ENCODE peak calls at places on chromosomes 4 and X, in nine cellular contexts. One of them, this sample, is unnamed.

GRCh38 chr4:73895201-73896177 is 26.3 kb downstream of the CXCL1 start:
- DNase-seq in right lobe of liver: no peak
- DNase-seq in stomach: no peak
- DNase-seq in spleen: no peak
- DNase-seq in tibial nerve: no peak
- DNase-seq in A549: no peak
- DNase-seq in IMR-90: peak; percentile 42
- DNase-seq in adrenal gland: no peak
- DNase-seq in transverse colon: peak; percentile 18
- DNase-seq in this sample: no peak

GRCh38 chr4:6196324-6196723 is 4.0 kb downstream of the JAKMIP1 start:
- DNase-seq in right lobe of liver: no peak
- DNase-seq in stomach: no peak
- DNase-seq in spleen: peak; percentile 40
- DNase-seq in tibial nerve: no peak
- DNase-seq in A549: no peak
- DNase-seq in IMR-90: no peak
- DNase-seq in adrenal gland: no peak
- DNase-seq in transverse colon: no peak
- DNase-seq in this sample: no peak

GRCh38 chr4:128649575-128650205 is 159.8 kb upstream of the JADE1 start:
- DNase-seq in right lobe of liver: no peak
- DNase-seq in stomach: no peak
- DNase-seq in spleen: no peak
- DNase-seq in tibial nerve: no peak
- DNase-seq in A549: peak; percentile 12
- DNase-seq in IMR-90: peak; percentile 77
- DNase-seq in adrenal gland: no peak
- DNase-seq in transverse colon: peak; percentile 33
- DNase-seq in this sample: no peak

GRCh38 chr4:77263247-77263646 is 106.2 kb downstream of the CCNG2 start:
- DNase-seq in right lobe of liver: no peak
- DNase-seq in stomach: no peak
- DNase-seq in spleen: no peak
- DNase-seq in tibial nerve: no peak
- DNase-seq in A549: no peak
- DNase-seq in IMR-90: peak; percentile 4
- DNase-seq in adrenal gland: no peak
- DNase-seq in transverse colon: no peak
- DNase-seq in this sample: no peak

GRCh38 chrX:15549189-15550012 is 48.8 kb downstream of the BMX start:
- DNase-seq in right lobe of liver: no peak
- DNase-seq in stomach: no peak
- DNase-seq in spleen: no peak
- DNase-seq in tibial nerve: no peak
- DNase-seq in A549: no peak
- DNase-seq in IMR-90: no peak
- DNase-seq in adrenal gland: no peak
- DNase-seq in transverse colon: no peak
- DNase-seq in this sample: no peak

GRCh38 chr4:168731006-168731636 is 234.3 kb downstream of the PALLD start:
- DNase-seq in right lobe of liver: no peak
- DNase-seq in stomach: no peak
- DNase-seq in spleen: no peak
- DNase-seq in tibial nerve: no peak
- DNase-seq in A549: no peak
- DNase-seq in IMR-90: peak; percentile 83
- DNase-seq in adrenal gland: no peak
- DNase-seq in transverse colon: no peak
- DNase-seq in this sample: no peak

GRCh38 chrX:86171366-86171765 is 23.1 kb downstream of the DACH2 start:
- DNase-seq in right lobe of liver: no peak
- DNase-seq in stomach: no peak
- DNase-seq in spleen: no peak
- DNase-seq in tibial nerve: no peak
- DNase-seq in A549: peak; percentile 47
- DNase-seq in IMR-90: peak; percentile 64
- DNase-seq in adrenal gland: peak; percentile 25
- DNase-seq in transverse colon: no peak
- DNase-seq in this sample: no peak

GRCh38 chr4:189121336-189121735 is 819.3 kb upstream of the FRG1 start:
- DNase-seq in right lobe of liver: no peak
- DNase-seq in stomach: no peak
- DNase-seq in spleen: no peak
- DNase-seq in tibial nerve: no peak
- DNase-seq in A549: no peak
- DNase-seq in IMR-90: no peak
- DNase-seq in adrenal gland: no peak
- DNase-seq in transverse colon: no peak
- DNase-seq in this sample: no peak

GRCh38 chr4:156576946-156577345 is 394.7 kb downstream of the PDGFC start:
- DNase-seq in right lobe of liver: no peak
- DNase-seq in stomach: no peak
- DNase-seq in spleen: no peak
- DNase-seq in tibial nerve: no peak
- DNase-seq in A549: no peak
- DNase-seq in IMR-90: no peak
- DNase-seq in adrenal gland: no peak
- DNase-seq in transverse colon: no peak
- DNase-seq in this sample: no peak

GRCh38 chr4:73433140-73433539 is 2.9 kb upstream of the AFP start:
- DNase-seq in right lobe of liver: no peak
- DNase-seq in stomach: no peak
- DNase-seq in spleen: no peak
- DNase-seq in tibial nerve: no peak
- DNase-seq in A549: no peak
- DNase-seq in IMR-90: no peak
- DNase-seq in adrenal gland: no peak
- DNase-seq in transverse colon: no peak
- DNase-seq in this sample: no peak

GRCh38 chr4:153750197-153750817 is 9.5 kb downstream of the RNF175 start:
- DNase-seq in right lobe of liver: no peak
- DNase-seq in stomach: peak; percentile 42
- DNase-seq in spleen: no peak
- DNase-seq in tibial nerve: peak; percentile 58
- DNase-seq in A549: peak; percentile 51
- DNase-seq in IMR-90: peak; percentile 58
- DNase-seq in adrenal gland: peak; percentile 71
- DNase-seq in transverse colon: peak; percentile 43
- DNase-seq in this sample: peak; percentile 51

DNA sequence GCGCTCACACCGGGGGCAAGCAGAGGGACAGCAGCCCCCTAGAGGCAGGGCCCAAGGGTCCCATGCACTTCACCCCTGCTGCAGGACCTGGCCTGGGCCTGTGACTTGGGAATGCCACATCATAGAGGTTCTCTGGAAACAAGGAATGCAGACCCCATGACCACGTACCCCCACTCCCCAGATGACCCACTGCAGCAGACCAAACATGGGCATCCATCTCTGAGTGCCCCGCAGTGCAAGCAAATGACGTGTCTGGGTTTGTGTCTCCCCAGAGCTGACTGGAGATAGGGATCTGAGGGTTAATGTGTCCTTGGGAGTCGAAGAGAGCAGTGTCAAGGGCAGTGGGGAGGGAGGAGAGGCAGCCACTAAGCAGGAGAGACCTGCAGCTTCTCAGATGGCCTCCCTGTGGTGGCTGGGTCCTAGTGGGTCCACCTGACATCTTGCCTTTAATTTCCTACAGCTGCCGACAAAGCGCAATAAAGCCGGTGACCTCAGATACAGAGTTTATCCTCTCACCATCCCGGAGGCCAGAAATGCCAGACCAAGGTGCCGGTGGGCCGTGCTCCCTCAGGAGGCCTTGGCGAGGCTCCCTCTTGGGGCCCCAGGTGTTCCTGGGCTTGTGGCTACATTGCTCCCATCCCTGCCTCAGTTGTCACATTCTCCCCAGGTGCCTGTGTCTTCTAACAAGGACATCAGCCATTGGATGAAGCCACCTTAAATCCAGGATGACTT is 102.8 kb downstream of the ADRA2C start:
- DNase-seq in right lobe of liver: no peak
- DNase-seq in stomach: no peak
- DNase-seq in spleen: peak; percentile 41
- DNase-seq in tibial nerve: no peak
- DNase-seq in A549: no peak
- DNase-seq in IMR-90: no peak
- DNase-seq in adrenal gland: no peak
- DNase-seq in transverse colon: no peak
- DNase-seq in this sample: no peak
- TF ChIP-seq CTCF in right lobe of liver: no peak
- TF ChIP-seq CTCF in stomach: no peak
- TF ChIP-seq CTCF in spleen: no peak
- TF ChIP-seq CTCF in tibial nerve: no peak
- TF ChIP-seq CTCF in A549: no peak
- TF ChIP-seq CTCF in IMR-90: no peak
- TF ChIP-seq CTCF in adrenal gland: no peak
- TF ChIP-seq CTCF in transverse colon: no peak
- TF ChIP-seq CTCF in this sample: no peak

DNA sequence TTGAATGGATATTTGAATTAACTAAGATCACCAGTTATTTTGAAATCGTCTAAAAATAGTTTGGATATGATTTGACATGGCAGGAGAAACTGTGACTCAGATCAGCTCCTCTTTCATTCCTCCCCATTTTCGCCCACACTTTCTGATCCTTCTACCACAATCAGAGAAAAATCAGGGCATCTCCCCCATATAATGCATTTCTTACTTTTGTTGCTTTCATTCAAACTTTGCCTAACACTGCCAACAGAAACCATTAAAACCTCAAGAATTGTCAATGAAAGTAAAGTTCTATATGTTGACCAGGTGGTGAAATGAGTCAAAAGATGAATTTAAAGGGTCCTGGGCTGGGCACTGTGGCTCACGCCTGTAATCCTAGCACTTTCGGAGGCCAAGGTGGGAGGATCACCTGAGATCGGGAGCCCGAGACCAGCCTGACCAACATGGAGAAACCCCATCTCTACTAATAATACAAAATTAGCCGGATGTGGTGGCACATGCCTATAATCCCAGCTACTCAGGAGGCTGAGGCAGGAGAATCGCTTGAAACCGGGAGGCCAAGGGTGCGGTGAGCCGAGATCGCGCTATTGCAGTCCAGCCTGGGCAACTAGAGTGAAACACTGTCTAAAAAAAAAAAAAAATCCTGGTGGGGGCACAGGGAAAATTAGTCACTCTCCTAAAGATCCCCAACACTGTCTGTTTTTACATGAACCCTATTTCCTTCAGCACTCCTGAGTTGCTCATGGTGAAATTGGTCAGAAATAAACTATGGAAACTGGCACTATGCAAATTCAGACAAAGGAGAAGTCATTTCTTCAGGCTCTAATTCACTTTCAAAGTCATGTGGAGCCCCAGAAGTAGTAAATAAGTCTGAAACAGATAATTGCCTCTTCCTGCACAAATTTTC is 122.8 kb upstream of the NOCT start:
- DNase-seq in right lobe of liver: no peak
- DNase-seq in stomach: no peak
- DNase-seq in spleen: no peak
- DNase-seq in tibial nerve: no peak
- DNase-seq in A549: no peak
- DNase-seq in IMR-90: peak; percentile 35
- DNase-seq in adrenal gland: no peak
- DNase-seq in transverse colon: no peak
- DNase-seq in this sample: no peak
- TF ChIP-seq POLR2A in right lobe of liver: no peak
- TF ChIP-seq POLR2A in stomach: no peak
- TF ChIP-seq POLR2A in spleen: no peak
- TF ChIP-seq POLR2A in tibial nerve: no peak
- TF ChIP-seq POLR2A in A549: no peak
- TF ChIP-seq POLR2A in IMR-90: no peak
- TF ChIP-seq POLR2A in adrenal gland: no peak
- TF ChIP-seq POLR2A in transverse colon: no peak
- TF ChIP-seq POLR2A in this sample: no peak

GRCh38 chr4:159201168-159201567 is 98.3 kb downstream of the RAPGEF2 start:
- DNase-seq in right lobe of liver: no peak
- DNase-seq in stomach: no peak
- DNase-seq in spleen: no peak
- DNase-seq in tibial nerve: no peak
- DNase-seq in A549: no peak
- DNase-seq in IMR-90: no peak
- DNase-seq in adrenal gland: no peak
- DNase-seq in transverse colon: no peak
- DNase-seq in this sample: no peak

GRCh38 chr4:159205462-159205861 is 102.6 kb downstream of the RAPGEF2 start:
- DNase-seq in right lobe of liver: no peak
- DNase-seq in stomach: no peak
- DNase-seq in spleen: no peak
- DNase-seq in tibial nerve: no peak
- DNase-seq in A549: no peak
- DNase-seq in IMR-90: no peak
- DNase-seq in adrenal gland: no peak
- DNase-seq in transverse colon: no peak
- DNase-seq in this sample: no peak

GRCh38 chr4:159206427-159206871 is 103.6 kb downstream of the RAPGEF2 start:
- DNase-seq in right lobe of liver: no peak
- DNase-seq in stomach: no peak
- DNase-seq in spleen: no peak
- DNase-seq in tibial nerve: no peak
- DNase-seq in A549: no peak
- DNase-seq in IMR-90: peak; percentile 76
- DNase-seq in adrenal gland: no peak
- DNase-seq in transverse colon: no peak
- DNase-seq in this sample: no peak

GRCh38 chr4:159209249-159209648 is 106.4 kb downstream of the RAPGEF2 start:
- DNase-seq in right lobe of liver: no peak
- DNase-seq in stomach: no peak
- DNase-seq in spleen: no peak
- DNase-seq in tibial nerve: no peak
- DNase-seq in A549: no peak
- DNase-seq in IMR-90: no peak
- DNase-seq in adrenal gland: no peak
- DNase-seq in transverse colon: no peak
- DNase-seq in this sample: no peak

DNA sequence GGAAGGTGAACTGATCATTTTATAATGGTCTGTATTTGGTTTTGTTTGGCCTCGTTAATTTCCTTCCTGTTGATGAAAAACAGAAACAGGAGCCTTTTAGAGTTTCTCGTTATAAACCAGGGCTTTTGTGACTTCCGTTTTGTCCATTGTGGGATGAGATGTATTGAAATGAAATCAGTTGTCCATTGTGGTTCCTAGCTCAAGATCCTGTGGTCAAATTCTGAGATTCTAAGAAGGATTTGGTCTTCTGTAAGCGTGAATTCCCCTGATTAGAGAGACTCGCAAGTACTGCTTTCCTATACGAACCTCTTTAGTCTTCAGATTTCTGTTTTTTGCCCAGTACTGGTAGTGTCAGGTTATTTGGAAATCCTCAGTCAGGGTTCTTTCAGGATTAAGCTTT is 101.7 kb downstream of the RAPGEF2 start:
- DNase-seq in right lobe of liver: no peak
- DNase-seq in stomach: no peak
- DNase-seq in spleen: no peak
- DNase-seq in tibial nerve: no peak
- DNase-seq in A549: no peak
- DNase-seq in IMR-90: no peak
- DNase-seq in adrenal gland: no peak
- DNase-seq in transverse colon: no peak
- DNase-seq in this sample: no peak
- H3K27ac ChIP-seq in right lobe of liver: no peak overlapping the region
- H3K27ac ChIP-seq in stomach: no peak overlapping the region
- H3K27ac ChIP-seq in spleen: no peak overlapping the region
- H3K27ac ChIP-seq in tibial nerve: no peak overlapping the region
- H3K27ac ChIP-seq in A549: no peak overlapping the region
- H3K27ac ChIP-seq in IMR-90: no peak overlapping the region
- H3K27ac ChIP-seq in adrenal gland: no peak overlapping the region
- H3K27ac ChIP-seq in transverse colon: no peak overlapping the region
- H3K27ac ChIP-seq in this sample: no peak overlapping the region

GRCh38 chrX:48083212-48083611 is 11.8 kb upstream of the ZNF630 start:
- DNase-seq in right lobe of liver: peak; percentile 20
- DNase-seq in stomach: peak; percentile 41
- DNase-seq in spleen: no peak
- DNase-seq in tibial nerve: peak; percentile 31
- DNase-seq in A549: peak; percentile 33
- DNase-seq in IMR-90: peak; percentile 34
- DNase-seq in adrenal gland: peak; percentile 28
- DNase-seq in transverse colon: peak; percentile 40
- DNase-seq in this sample: no peak
- TF ChIP-seq CTCF in right lobe of liver: peak; percentile 56
- TF ChIP-seq CTCF in stomach: peak; percentile 60
- TF ChIP-seq CTCF in spleen: peak; percentile 58
- TF ChIP-seq CTCF in tibial nerve: peak; percentile 49
- TF ChIP-seq CTCF in A549: peak; percentile 34
- TF ChIP-seq CTCF in IMR-90: peak; percentile 62
- TF ChIP-seq CTCF in adrenal gland: peak; percentile 41
- TF ChIP-seq CTCF in transverse colon: peak; percentile 53
- TF ChIP-seq CTCF in this sample: peak; percentile 52